ENCODE peak calls at places on chromosomes 3 and 15, in nine cellular contexts. L is fibroblast of the aortic adventitia, B is colonic mucosa, W is Panc1, O is cardiac fibroblast, D is astrocyte of the spinal cord, I is heart right ventricle, G is HCT116, R is choroid plexus epithelial cell. S is an unnamed sample.

GRCh38 chr15:59376735-59377134 is 4.1 kb upstream of the MYO1E start:
- DNase-seq in L (peak; percentile 49), B (no peak), W (no peak), O (peak; percentile 46), D (no peak), I (no peak), G (no peak), R (peak; percentile 66), S (no peak)

GRCh38 chr3:190089711-190090110 is 31.0 kb downstream of the P3H2 start:
- DNase-seq in L (no peak), B (no peak), W (no peak), O (no peak), D (peak; percentile 39), I (no peak), G (no peak), R (no peak), S (no peak)

GRCh38 chr3:19250959-19251610 is 102.8 kb downstream of the KCNH8 start:
- DNase-seq in L (no peak), B (no peak), W (no peak), O (no peak), D (no peak), I (no peak), G (no peak), R (no peak), S (no peak)

GRCh38 chr3:182979719-182980191 is 583 bp downstream of the DCUN1D1 start:
- DNase-seq in L (no peak), B (peak; percentile 50), W (no peak), O (peak; percentile 8), D (peak; percentile 17), I (no peak), G (no peak), R (peak; percentile 15), S (peak; percentile 42)

GRCh38 chr15:77029166-77030041 is 34.5 kb downstream of the PSTPIP1 start:
- DNase-seq in L (no peak), B (peak; percentile 60), W (no peak), O (no peak), D (no peak), I (no peak), G (no peak), R (no peak), S (no peak)

GRCh38 chr15:53861792-53862191 is 102.3 kb upstream of the WDR72 start:
- DNase-seq in L (no peak), B (no peak), W (no peak), O (no peak), D (no peak), I (no peak), G (no peak), R (no peak), S (no peak)

GRCh38 chr3:99929409-99930139 is 111.9 kb downstream of the CMSS1 start:
- DNase-seq in L (peak; percentile 75), B (no peak), W (no peak), O (peak; percentile 49), D (peak; percentile 80), I (peak; percentile 23), G (no peak), R (peak; percentile 69), S (peak; percentile 75)

GRCh38 chr3:33716227-33716626 is 1.8 kb downstream of the CLASP2 start:
- DNase-seq in L (peak; percentile 4), B (no peak), W (no peak), O (no peak), D (peak; percentile 3), I (no peak), G (no peak), R (no peak), S (no peak)

GRCh38 chr3:48436477-48436787 is 3.5 kb downstream of the CCDC51 start:
- DNase-seq in L (no peak), B (no peak), W (no peak), O (no peak), D (no peak), I (no peak), G (no peak), R (no peak), S (no peak)

GRCh38 chr3:127031845-127032244 is 48.9 kb downstream of the PLXNA1 start:
- DNase-seq in L (no peak), B (no peak), W (no peak), O (no peak), D (no peak), I (no peak), G (no peak), R (no peak), S (no peak)

GRCh38 chr15:67013696-67014095 is 51.7 kb upstream of the SMAD3 start:
- DNase-seq in L (peak; percentile 37), B (no peak), W (no peak), O (peak; percentile 60), D (peak; percentile 92), I (peak; percentile 56), G (no peak), R (peak; percentile 67), S (peak; percentile 41)

GRCh38 chr15:92391640-92392039 is 2.0 kb upstream of the ST8SIA2 start:
- DNase-seq in L (peak; percentile 1), B (no peak), W (no peak), O (peak; percentile 7), D (peak; percentile 37), I (no peak), G (peak; percentile 36), R (peak; percentile 27), S (no peak)

GRCh38 chr3:178748874-178749273 is 212.6 kb downstream of the KCNMB2 start:
- DNase-seq in L (no peak), B (no peak), W (no peak), O (no peak), D (no peak), I (no peak), G (no peak), R (no peak), S (no peak)

GRCh38 chr3:194574639-194575483 is 58.4 kb downstream of the TMEM44 start:
- DNase-seq in L (peak; percentile 91), B (no peak), W (no peak), O (peak; percentile 84), D (no peak), I (no peak), G (no peak), R (peak; percentile 69), S (peak; percentile 78)

GRCh38 chr3:73542127-73542526 is 82.6 kb downstream of the PDZRN3 start:
- DNase-seq in L (no peak), B (peak; percentile 73), W (no peak), O (no peak), D (no peak), I (no peak), G (no peak), R (no peak), S (no peak)

GRCh38 chr15:41987925-41988275 is 15.5 kb upstream of the EHD4 start:
- DNase-seq in L (no peak), B (no peak), W (no peak), O (no peak), D (no peak), I (no peak), G (no peak), R (no peak), S (no peak)

GRCh38 chr3:182682263-182683229 is 110.8 kb upstream of the ATP11B start:
- DNase-seq in L (peak; percentile 17), B (peak; percentile 78), W (no peak), O (peak; percentile 43), D (peak; percentile 52), I (peak; percentile 47), G (no peak), R (peak; percentile 53), S (peak; percentile 64)

GRCh38 chr15:71804695-71805470 is 5.5 kb upstream of the NR2E3 start:
- DNase-seq in L (no peak), B (no peak), W (no peak), O (no peak), D (no peak), I (no peak), G (no peak), R (peak; percentile 23), S (no peak)

GRCh38 chr3:58585005-58585786 is 8.0 kb upstream of the FAM107A start:
- DNase-seq in L (peak; percentile 69), B (peak; percentile 81), W (no peak), O (peak; percentile 77), D (peak; percentile 64), I (peak; percentile 90), G (peak; percentile 57), R (peak; percentile 58), S (peak; percentile 90)
- TF ChIP-seq CTCF in L (peak; percentile 86), B (peak; percentile 85), W (peak; percentile 80), O (peak; percentile 76), D (peak; percentile 78), I (peak; percentile 84), G (peak; percentile 74), R (peak; percentile 67), S (peak; percentile 76)

DNA sequence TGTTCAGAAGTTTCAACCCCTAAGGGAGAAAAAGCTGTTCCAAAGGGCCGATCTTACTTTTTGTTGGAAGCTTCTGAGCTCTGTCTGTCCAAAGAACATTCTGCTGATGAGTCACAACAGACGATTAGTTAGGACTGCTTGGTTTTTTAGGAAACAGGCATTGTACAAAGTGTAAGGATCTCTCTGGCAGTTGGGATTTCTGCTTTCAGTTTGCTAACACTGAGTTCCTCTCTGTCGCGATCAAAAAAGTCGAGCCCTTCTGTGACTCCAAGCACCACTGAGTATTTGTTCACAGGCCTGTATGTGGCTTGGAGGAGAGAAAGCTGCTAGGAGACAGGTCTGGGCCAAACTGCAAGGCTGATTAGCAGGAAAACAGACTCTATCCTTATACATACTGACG is 91.8 kb upstream of the PFN2 start:
- DNase-seq in L (peak; percentile 88), B (no peak), W (no peak), O (peak; percentile 79), D (peak; percentile 79), I (no peak), G (no peak), R (peak; percentile 74), S (peak; percentile 85)
- H3K4me3 ChIP-seq in L (peak overlapping the region; percentile 44), B (no peak overlapping the region), W (no peak overlapping the region), O (peak overlapping the region; percentile 6), D (peak overlapping the region; percentile 3), I (no peak overlapping the region), G (no peak overlapping the region), R (peak overlapping the region; percentile 19), S (peak overlapping the region; percentile 30)

GRCh38 chr3:15065550-15066007 is 464 bp upstream of the MRPS25 start:
- DNase-seq in L (no peak), B (no peak), W (no peak), O (no peak), D (no peak), I (no peak), G (no peak), R (no peak), S (no peak)

GRCh38 chr3:15066467-15066866 is 1.4 kb upstream of the MRPS25 start:
- DNase-seq in L (no peak), B (no peak), W (no peak), O (no peak), D (no peak), I (no peak), G (no peak), R (no peak), S (no peak)

GRCh38 chr3:15063656-15064286 is 1.3 kb downstream of the MRPS25 start:
- DNase-seq in L (no peak), B (peak; percentile 34), W (no peak), O (no peak), D (no peak), I (no peak), G (no peak), R (no peak), S (no peak)

GRCh38 chr3:15064299-15064834 is 748 bp downstream of the MRPS25 start:
- DNase-seq in L (peak; percentile 32), B (peak; percentile 40), W (no peak), O (peak; percentile 37), D (peak; percentile 29), I (no peak), G (no peak), R (peak; percentile 39), S (no peak)

GRCh38 chr3:15064835-15065549 is at the start of gene MRPS25:
- DNase-seq in L (peak; percentile 88), B (peak; percentile 93), W (peak; percentile 61), O (peak; percentile 94), D (peak; percentile 95), I (peak; percentile 90), G (peak; percentile 79), R (peak; percentile 96), S (peak; percentile 95)
- TF ChIP-seq CTCF in L (no peak), B (no peak), W (no peak), O (no peak), D (no peak), I (no peak), G (no peak), R (no peak), S (no peak)

GRCh38 chr15:63945838-63946298 is 100.4 kb downstream of the DAPK2 start:
- DNase-seq in L (no peak), B (peak; percentile 22), W (no peak), O (no peak), D (no peak), I (no peak), G (no peak), R (no peak), S (no peak)
- H3K4me3 ChIP-seq in L (no peak overlapping the region), B (no peak overlapping the region), W (no peak overlapping the region), O (no peak overlapping the region), D (no peak overlapping the region), I (no peak overlapping the region), G (no peak overlapping the region), R (no peak overlapping the region), S (no peak overlapping the region)